ENCODE peak calls at places on chromosome 21, in five cellular contexts. C is esophagus squamous epithelium, N is kidney, D is GM12865, G is heart left ventricle. U is an unnamed sample.

GRCh38 chr21:46634966-46635323 is 529 bp upstream of the PRMT2 start:
- DNase-seq in N (no peak), D (peak), C (no peak), G (peak), U (peak)

GRCh38 chr21:45623436-45623835 is 20.1 kb upstream of the PCBP3 start:
- DNase-seq in N (no peak), G (no peak), C (no peak), D (no peak), U (no peak)

GRCh38 chr21:16408280-16408669 is 678.5 kb downstream of the USP25 start:
- DNase-seq in N (no peak), D (no peak), G (no peak), C (no peak), U (no peak)

GRCh38 chr21:38869946-38870345 is 64.2 kb downstream of the ETS2 start:
- DNase-seq in C (no peak), N (no peak), G (no peak), D (no peak), U (no peak)

GRCh38 chr21:45542242-45542666 is at the start of gene SLC19A1:
- DNase-seq in N (peak), G (peak), C (no peak), D (peak), U (peak)

GRCh38 chr21:34795152-34796141 is 126.7 kb downstream of the CLIC6 start:
- DNase-seq in N (no peak), C (no peak), D (no peak), G (no peak), U (no peak)

GRCh38 chr21:44780767-44781459 is 20.7 kb downstream of the UBE2G2 start:
- DNase-seq in C (no peak), N (no peak), D (no peak), G (no peak), U (no peak)

GRCh38 chr21:45529785-45530422 is 12.3 kb downstream of the SLC19A1 start:
- DNase-seq in G (peak), D (no peak), N (peak), C (no peak), U (no peak)

GRCh38 chr21:36732761-36733160 is 33.8 kb downstream of the SIM2 start:
- DNase-seq in D (no peak), N (no peak), C (no peak), G (no peak), U (no peak)

GRCh38 chr21:28714795-28715464 is 277.7 kb downstream of the LTN1 start:
- DNase-seq in G (no peak), N (no peak), D (no peak), C (no peak), U (no peak)

GRCh38 chr21:34592120-34592561 is 22.8 kb downstream of the RCAN1 start:
- DNase-seq in D (no peak), G (peak), C (no peak), N (no peak), U (no peak)

GRCh38 chr21:15062566-15062965 is 2.2 kb downstream of the NRIP1 start:
- DNase-seq in G (no peak), C (no peak), N (no peak), D (peak), U (peak)
- TF ChIP-seq CTCF in G (no peak), C (no peak), N (no peak), D (no peak), U (no peak)

GRCh38 chr21:25895565-25896205 is 160.9 kb downstream of the GABPA start:
- DNase-seq in N (no peak), D (peak), C (no peak), G (no peak), U (no peak)
- TF ChIP-seq CTCF in N (peak), D (peak), C (peak), G (peak), U (peak)

DNA sequence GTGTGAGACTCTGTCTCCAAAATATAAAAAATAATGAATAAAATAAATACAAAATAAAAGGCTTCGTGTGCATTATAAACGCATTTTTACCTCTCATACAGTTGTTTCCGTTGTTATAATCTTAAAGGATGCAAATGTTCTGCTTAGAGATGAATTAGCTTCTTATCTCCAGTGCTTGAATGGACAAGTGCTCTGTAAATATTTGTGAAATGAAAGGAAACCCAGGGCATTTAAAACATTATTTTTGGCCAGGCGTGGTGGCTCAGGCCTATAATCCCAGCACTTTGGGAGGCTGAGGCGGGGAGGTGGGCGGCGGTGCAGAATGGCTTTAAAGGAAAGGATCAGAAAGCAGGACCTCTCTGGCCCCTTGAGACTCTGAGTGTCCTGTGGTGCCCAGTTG is 94.5 kb downstream of the HUNK start:
- DNase-seq in N (no peak), C (no peak), G (no peak), D (no peak), U (no peak)
- TF ChIP-seq CTCF in N (no peak), C (no peak), G (no peak), D (no peak), U (no peak)

GRCh38 chr21:42010507-42011493 is 640 bp upstream of the ZBTB21 start:
- DNase-seq in C (no peak), G (no peak), D (peak), N (peak), U (peak)

GRCh38 chr21:42007541-42007940 is 2.6 kb downstream of the ZBTB21 start:
- DNase-seq in G (no peak), C (no peak), D (no peak), N (no peak), U (no peak)

GRCh38 chr21:42009831-42010506 is at the start of gene ZBTB21:
- DNase-seq in C (peak), G (peak), D (peak), N (peak), U (peak)

GRCh38 chr21:42006765-42007164 is 3.4 kb downstream of the ZBTB21 start:
- DNase-seq in D (peak), G (no peak), N (no peak), C (no peak), U (no peak)

GRCh38 chr21:42009018-42009830 is 936 bp downstream of the ZBTB21 start:
- DNase-seq in N (peak), C (no peak), G (peak), D (peak), U (peak)
- TF ChIP-seq CTCF in N (no peak), C (no peak), G (no peak), D (peak), U (peak)